ENCODE peak calls at places on chromosomes 5 and 9, in five cellular contexts. P is IMR-90, E is H9, X is mesenchymal stem cell, Z is H1. U is an unnamed sample.

GRCh38 chr9:111994831-111995458 is 98.3 kb downstream of the UGCG start:
- DNase-seq in X (no peak), Z (no peak), E (no peak), P (no peak), U (no peak)

GRCh38 chr5:31270396-31270795 is 76.9 kb downstream of the CDH6 start:
- DNase-seq in P (peak; percentile 22), Z (no peak), X (no peak), E (no peak), U (peak; percentile 47)

GRCh38 chr9:10127867-10128266 is 484.9 kb downstream of the PTPRD start:
- DNase-seq in E (no peak), Z (no peak), P (peak; percentile 20), X (no peak), U (no peak)

GRCh38 chr9:81848472-81848871 is 79.8 kb upstream of the SPATA31D4 start:
- DNase-seq in P (peak; percentile 66), E (no peak), Z (no peak), X (peak; percentile 68), U (no peak)

GRCh38 chr5:139683295-139684271 is 35.4 kb downstream of the CXXC5 start:
- DNase-seq in X (no peak), E (no peak), Z (no peak), P (no peak), U (no peak)

GRCh38 chr9:76818271-76818670 is 54.0 kb downstream of the PCA3 start:
- DNase-seq in P (peak; percentile 98), Z (peak; percentile 29), X (peak; percentile 99), E (peak; percentile 49), U (no peak)

GRCh38 chr5:80597500-80597899 is 27.4 kb upstream of the ANKRD34B start:
- DNase-seq in X (no peak), Z (no peak), E (no peak), P (no peak), U (no peak)

GRCh38 chr5:41772785-41773442 is 97.3 kb downstream of the OXCT1 start:
- DNase-seq in X (no peak), P (peak; percentile 62), E (no peak), Z (no peak), U (no peak)

GRCh38 chr5:91187032-91187431 is 196.1 kb downstream of the ARRDC3 start:
- DNase-seq in Z (no peak), P (no peak), E (no peak), X (no peak), U (no peak)

GRCh38 chr5:10023494-10023893 is 226.2 kb downstream of the ATPSCKMT start:
- DNase-seq in X (no peak), P (no peak), E (no peak), Z (no peak), U (no peak)

GRCh38 chr5:31029925-31030324 is 163.6 kb upstream of the CDH6 start:
- DNase-seq in Z (no peak), X (no peak), E (peak; percentile 65), P (no peak), U (no peak)

GRCh38 chr5:1552469-1553255 is 28.9 kb upstream of the LPCAT1 start:
- DNase-seq in Z (no peak), E (no peak), P (no peak), X (no peak), U (peak; percentile 18)

GRCh38 chr9:119318371-119318770 is 50.9 kb downstream of the BRINP1 start:
- DNase-seq in P (no peak), E (peak; percentile 40), X (no peak), Z (no peak), U (no peak)

GRCh38 chr9:125784286-125785049 is 37.3 kb downstream of the PBX3 start:
- DNase-seq in X (no peak), Z (no peak), P (peak; percentile 13), E (no peak), U (no peak)

GRCh38 chr5:148956632-148957385 is 106.1 kb downstream of the SH3TC2 start:
- DNase-seq in P (peak; percentile 49), X (no peak), E (peak; percentile 84), Z (no peak), U (no peak)

GRCh38 chr5:132873119-132873929 is at the start of gene LEAP2:
- DNase-seq in X (no peak), P (peak; percentile 39), Z (no peak), E (no peak), U (no peak)

GRCh38 chr9:124621371-124622328 is 114.5 kb upstream of the NR5A1 start:
- DNase-seq in P (peak; percentile 37), E (no peak), Z (no peak), X (peak; percentile 23), U (no peak)

GRCh38 chr9:101387871-101388506 is 3.2 kb upstream of the BAAT start:
- DNase-seq in X (peak; percentile 55), Z (no peak), P (peak; percentile 46), E (no peak), U (no peak)

GRCh38 chr5:72776684-72777083 is 39.8 kb upstream of the TNPO1 start:
- DNase-seq in X (no peak), Z (no peak), P (no peak), E (no peak), U (no peak)

GRCh38 chr9:135006911-135007570 is 80.4 kb upstream of the OLFM1 start:
- DNase-seq in E (no peak), Z (no peak), X (no peak), P (no peak), U (no peak)

GRCh38 chr9:71910602-71911060 is 362 bp downstream of the ABHD17B start:
- DNase-seq in E (no peak), Z (no peak), P (no peak), X (no peak), U (no peak)

GRCh38 chr9:128523199-128523925 is 18.8 kb downstream of the GLE1 start:
- DNase-seq in P (peak; percentile 67), Z (no peak), E (peak; percentile 34), X (peak; percentile 29), U (no peak)

GRCh38 chr5:14109041-14109747 is 33.9 kb upstream of the TRIO start:
- DNase-seq in P (peak; percentile 75), E (no peak), Z (no peak), X (peak; percentile 29), U (no peak)

GRCh38 chr9:119556129-119556875 is 187.1 kb upstream of the BRINP1 start:
- DNase-seq in E (peak; percentile 88), X (peak; percentile 46), Z (peak; percentile 59), P (peak; percentile 18), U (peak; percentile 71)

GRCh38 chr9:97413462-97413861 is 1.6 kb downstream of the TDRD7 start:
- DNase-seq in E (no peak), X (no peak), Z (no peak), P (no peak), U (no peak)

GRCh38 chr9:22469928-22470544 is 23.4 kb downstream of the DMRTA1 start:
- DNase-seq in X (peak; percentile 41), P (peak; percentile 13), E (peak; percentile 41), Z (no peak), U (peak; percentile 57)

GRCh38 chr5:437281-437771 is 5.7 kb upstream of the EXOC3 start:
- DNase-seq in E (peak; percentile 10), P (no peak), X (peak; percentile 49), Z (no peak), U (no peak)

GRCh38 chr5:436641-436975 is 6.4 kb upstream of the EXOC3 start:
- DNase-seq in Z (no peak), P (no peak), E (no peak), X (no peak), U (no peak)

GRCh38 chr5:435156-435790 is 7.7 kb upstream of the EXOC3 start:
- DNase-seq in Z (no peak), P (no peak), E (peak; percentile 19), X (no peak), U (no peak)

GRCh38 chr5:434443-435146 is 8.4 kb upstream of the EXOC3 start:
- DNase-seq in P (no peak), E (no peak), Z (no peak), X (no peak), U (no peak)

GRCh38 chr5:435961-436640 is 6.9 kb upstream of the EXOC3 start:
- DNase-seq in E (peak; percentile 47), Z (no peak), P (peak; percentile 30), X (peak; percentile 49), U (no peak)
- H3K23ac ChIP-seq in E (no peak overlapping the region), Z (no peak overlapping the region), P (no peak overlapping the region), X (no peak overlapping the region), U (peak overlapping the region; percentile 12)

DNA sequence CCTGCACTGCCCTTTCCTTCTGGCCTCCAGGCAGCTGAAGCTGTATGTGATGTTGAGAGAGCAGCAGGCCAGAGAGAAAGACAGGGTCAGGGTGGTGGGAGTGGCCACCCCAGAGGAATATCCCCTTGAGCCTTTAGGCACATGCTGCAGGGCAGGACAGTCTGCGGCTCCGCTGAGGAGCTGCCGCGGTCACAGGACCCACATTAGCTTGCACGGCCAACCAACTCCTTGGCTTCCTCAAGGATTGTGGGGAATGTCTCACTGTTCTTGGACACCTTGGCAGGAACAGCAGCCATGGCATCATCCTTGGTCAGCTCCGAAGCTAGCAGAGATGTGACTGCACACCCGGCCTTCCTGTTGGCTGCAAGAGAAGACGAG is 27.8 kb downstream of the PCDHGC5 start:
- DNase-seq in P (no peak), Z (no peak), E (no peak), X (no peak), U (no peak)
- H3K23ac ChIP-seq in P (peak overlapping the region; percentile 36), Z (no peak overlapping the region), E (no peak overlapping the region), X (no peak overlapping the region), U (peak overlapping the region; percentile 3)

DNA sequence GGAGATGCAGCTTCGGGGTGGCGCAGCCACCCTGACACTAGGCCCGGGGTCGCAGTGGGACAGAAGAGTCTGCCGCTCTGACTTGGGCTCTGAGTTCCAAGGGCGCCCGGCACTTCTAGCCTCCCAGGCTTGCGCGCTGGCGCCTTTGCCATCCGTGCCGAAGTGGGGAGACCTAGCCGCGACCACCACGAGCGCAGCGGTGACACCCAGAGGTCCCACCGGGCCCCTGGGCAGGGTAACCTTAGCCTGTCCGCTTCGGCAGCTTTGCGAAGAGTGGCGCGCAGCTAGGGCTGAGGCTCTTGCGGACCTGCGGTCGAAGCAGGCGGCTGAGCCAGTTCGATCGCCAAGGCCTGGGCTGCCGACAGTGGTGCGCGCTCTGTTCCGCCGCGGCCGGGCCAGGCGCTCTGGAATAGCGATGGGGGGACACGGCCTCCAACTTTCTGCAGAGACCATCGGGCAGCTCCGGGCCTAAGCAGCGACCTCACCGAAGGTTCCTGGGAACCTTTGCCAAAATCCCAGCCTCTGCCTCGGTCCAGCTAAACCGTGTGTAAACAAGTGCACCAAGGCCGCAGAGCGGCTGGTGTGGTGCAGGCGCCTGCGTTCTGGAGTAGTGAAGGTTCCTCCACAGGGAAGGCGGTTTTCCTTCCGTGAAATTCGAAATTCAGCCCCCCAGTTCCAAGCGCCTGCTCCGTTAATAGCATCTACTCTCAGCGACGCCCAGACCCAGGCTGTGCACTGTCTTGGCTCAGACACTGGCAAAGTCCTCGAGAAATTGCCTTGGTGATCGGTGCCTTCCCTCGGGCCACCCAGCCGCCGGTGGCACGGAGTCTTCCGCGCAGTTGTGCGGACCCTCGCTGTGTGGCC is 7.4 kb downstream of the TLX3 start:
- DNase-seq in Z (no peak), E (peak; percentile 60), X (peak; percentile 31), P (peak; percentile 20), U (no peak)
- H3K23ac ChIP-seq in Z (no peak overlapping the region), E (no peak overlapping the region), X (no peak overlapping the region), P (no peak overlapping the region), U (no peak overlapping the region)

GRCh38 chr9:127214421-127215265 is 49.9 kb upstream of the GARNL3 start:
- DNase-seq in Z (no peak), X (peak; percentile 51), P (peak; percentile 89), E (peak; percentile 72), U (peak; percentile 45)

GRCh38 chr9:127218818-127219217 is 45.8 kb upstream of the GARNL3 start:
- DNase-seq in Z (no peak), P (no peak), X (no peak), E (no peak), U (no peak)

GRCh38 chr9:127216888-127217217 is 47.7 kb upstream of the GARNL3 start:
- DNase-seq in E (no peak), X (no peak), Z (no peak), P (no peak), U (no peak)

GRCh38 chr9:127215266-127216209 is 49.0 kb upstream of the GARNL3 start:
- DNase-seq in Z (no peak), P (no peak), E (no peak), X (no peak), U (no peak)

GRCh38 chr9:127216210-127216887 is 48.2 kb upstream of the GARNL3 start:
- DNase-seq in Z (no peak), X (no peak), P (no peak), E (no peak), U (no peak)
- H3K23ac ChIP-seq in Z (no peak overlapping the region), X (no peak overlapping the region), P (no peak overlapping the region), E (no peak overlapping the region), U (peak overlapping the region; percentile 10)

U was measured in neuronal stem cell.